ENCODE peak calls at places on chromosomes 12 and 14, in four cellular contexts. S is endothelial cell of umbilical vein, A is spleen, E is K562. W is an unnamed sample.

GRCh38 chr12:108825205-108825950 is 32.0 kb downstream of the SSH1 start:
- DNase-seq in S (no peak), A (no peak), E (no peak), W (no peak)

GRCh38 chr14:94571395-94571794 is 9.8 kb upstream of the SERPINA5 start:
- DNase-seq in S (no peak), A (no peak), E (no peak), W (no peak)

GRCh38 chr14:75993567-75994041 is 8.0 kb downstream of the IFT43 start:
- DNase-seq in S (no peak), A (no peak), E (no peak), W (no peak)

GRCh38 chr14:106691601-106692291 is 1165.4 kb downstream of the TMEM121 start:
- DNase-seq in S (no peak), A (peak; percentile 78), E (peak; percentile 15), W (peak; percentile 61)

GRCh38 chr14:25231006-25231405 is 181.1 kb upstream of the STXBP6 start:
- DNase-seq in S (peak; percentile 19), A (no peak), E (no peak), W (no peak)

GRCh38 chr12:96882862-96883261 is 24.2 kb upstream of the NEDD1 start:
- DNase-seq in S (peak; percentile 33), A (no peak), E (no peak), W (no peak)

GRCh38 chr12:10612110-10612509 is 1.3 kb downstream of the MAGOHB start:
- DNase-seq in S (no peak), A (peak; percentile 70), E (no peak), W (no peak)

GRCh38 chr12:32264995-32265394 is 134.4 kb upstream of the FGD4 start:
- DNase-seq in S (peak; percentile 86), A (no peak), E (no peak), W (no peak)

GRCh38 chr12:79168687-79169086 is 304.1 kb downstream of the SYT1 start:
- DNase-seq in S (no peak), A (no peak), E (no peak), W (no peak)

GRCh38 chr14:106268013-106268727 is 741.8 kb downstream of the TMEM121 start:
- DNase-seq in S (no peak), A (peak; percentile 87), E (peak; percentile 17), W (no peak)

GRCh38 chr12:105212431-105212830 is 23.5 kb downstream of the APPL2 start:
- DNase-seq in S (no peak), A (no peak), E (no peak), W (no peak)

GRCh38 chr12:122836027-122836921 is 1.0 kb downstream of the HIP1R start:
- DNase-seq in S (peak; percentile 73), A (peak; percentile 86), E (peak; percentile 52), W (no peak)

GRCh38 chr14:105275267-105275946 is 25.4 kb downstream of the BRF1 start:
- DNase-seq in S (no peak), A (no peak), E (no peak), W (no peak)

GRCh38 chr12:49018282-49019119 is at the start of gene PRKAG1:
- DNase-seq in S (peak; percentile 97), A (peak; percentile 99), E (peak; percentile 97), W (peak; percentile 98)

GRCh38 chr12:122079532-122080081 is 1.1 kb downstream of the MLXIP start:
- DNase-seq in S (peak; percentile 36), A (no peak), E (no peak), W (no peak)

GRCh38 chr14:51185180-51185579 is 54.9 kb upstream of the TMX1 start:
- DNase-seq in S (no peak), A (no peak), E (no peak), W (no peak)

GRCh38 chr14:24876009-24876690 is 173.8 kb downstream of the STXBP6 start:
- DNase-seq in S (no peak), A (no peak), E (no peak), W (no peak)

GRCh38 chr14:71586131-71586893 is 345.9 kb upstream of the RGS6 start:
- DNase-seq in S (no peak), A (no peak), E (no peak), W (no peak)

GRCh38 chr12:104182621-104183378 is 32.8 kb upstream of the TXNRD1 start:
- DNase-seq in S (no peak), A (no peak), E (no peak), W (no peak)

GRCh38 chr12:42935756-42936155 is 346.2 kb upstream of the PRICKLE1 start:
- DNase-seq in S (no peak), A (no peak), E (no peak), W (no peak)

GRCh38 chr12:112870267-112870980 is 36.3 kb upstream of the OAS1 start:
- DNase-seq in S (no peak), A (no peak), E (no peak), W (no peak)

GRCh38 chr14:68442828-68443460 is 349.9 kb downstream of the ZFP36L1 start:
- DNase-seq in S (no peak), A (no peak), E (no peak), W (no peak)

GRCh38 chr12:106071686-106072085 is 67.1 kb downstream of the NUAK1 start:
- DNase-seq in S (no peak), A (no peak), E (no peak), W (no peak)

GRCh38 chr12:74119811-74120362 is 417.7 kb upstream of the ATXN7L3B start:
- DNase-seq in S (no peak), A (no peak), E (no peak), W (no peak)

GRCh38 chr14:76926521-76927251 is 100.5 kb downstream of the LRRC74A start:
- DNase-seq in S (no peak), A (no peak), E (peak; percentile 29), W (no peak)

GRCh38 chr12:93803408-93803807 is 126.2 kb downstream of the CRADD start:
- DNase-seq in S (no peak), A (no peak), E (no peak), W (no peak)

GRCh38 chr12:71057330-71057729 is 100.5 kb downstream of the TSPAN8 start:
- DNase-seq in S (no peak), A (no peak), E (no peak), W (no peak)

GRCh38 chr12:109553471-109553870 is 19.8 kb downstream of the MMAB start:
- DNase-seq in S (no peak), A (no peak), E (no peak), W (no peak)

GRCh38 chr12:10615532-10615931 is 2.1 kb upstream of the MAGOHB start:
- DNase-seq in S (no peak), A (no peak), E (no peak), W (no peak)

GRCh38 chr14:58731465-58732330 is 93.9 kb downstream of the DACT1 start:
- DNase-seq in S (peak; percentile 76), A (no peak), E (no peak), W (no peak)

GRCh38 chr12:120290541-120291312 is 976 bp downstream of the RNU4-2 start:
- DNase-seq in S (peak; percentile 22), A (no peak), E (peak; percentile 30), W (no peak)

DNA sequence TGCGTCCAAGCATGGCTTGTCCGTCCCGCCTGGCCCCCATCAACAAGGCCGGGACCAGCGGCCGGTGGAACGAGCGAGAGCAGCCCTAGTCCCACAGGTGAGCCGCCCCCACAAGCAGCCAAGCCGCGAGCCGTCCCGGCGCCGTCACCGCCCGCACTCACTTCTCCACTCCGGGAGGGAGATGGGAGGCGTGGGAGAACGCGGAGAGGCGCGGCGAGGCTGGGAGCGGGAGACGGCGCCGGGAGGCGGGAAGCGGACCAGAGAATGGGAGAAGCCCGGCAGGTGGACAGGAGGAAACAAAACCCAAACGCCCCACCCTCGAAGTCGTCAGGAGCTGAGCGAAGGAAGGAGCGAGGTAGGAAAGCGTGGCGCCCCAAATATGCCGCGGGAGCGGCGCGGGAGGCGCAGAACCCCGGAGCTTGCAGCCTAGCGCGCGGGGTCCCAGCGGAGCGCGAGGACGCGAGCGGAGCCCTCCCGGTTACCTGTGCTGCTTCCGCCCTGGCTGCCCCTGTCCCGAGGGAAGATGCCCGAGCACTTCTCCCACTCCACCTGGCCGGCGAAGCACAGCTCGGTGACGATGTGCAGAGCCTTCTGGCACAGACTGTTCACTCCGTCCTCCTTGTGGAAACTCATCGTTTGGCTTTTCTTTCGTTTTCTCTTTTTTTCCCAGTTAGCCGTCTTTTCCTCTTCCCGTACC is 581 bp downstream of the SYT10 start:
- DNase-seq in S (no peak), A (peak; percentile 64), E (peak; percentile 42), W (peak; percentile 57)
- TF ChIP-seq POLR2AphosphoS5 in S (no peak), A (no peak), E (no peak), W (no peak)

GRCh38 chr14:61472025-61472672 is 150.8 kb downstream of the PRKCH start:
- DNase-seq in S (peak; percentile 96), A (peak; percentile 83), E (no peak), W (no peak)
- TF ChIP-seq POLR2A in S (no peak), A (no peak), E (no peak), W (no peak)

DNA sequence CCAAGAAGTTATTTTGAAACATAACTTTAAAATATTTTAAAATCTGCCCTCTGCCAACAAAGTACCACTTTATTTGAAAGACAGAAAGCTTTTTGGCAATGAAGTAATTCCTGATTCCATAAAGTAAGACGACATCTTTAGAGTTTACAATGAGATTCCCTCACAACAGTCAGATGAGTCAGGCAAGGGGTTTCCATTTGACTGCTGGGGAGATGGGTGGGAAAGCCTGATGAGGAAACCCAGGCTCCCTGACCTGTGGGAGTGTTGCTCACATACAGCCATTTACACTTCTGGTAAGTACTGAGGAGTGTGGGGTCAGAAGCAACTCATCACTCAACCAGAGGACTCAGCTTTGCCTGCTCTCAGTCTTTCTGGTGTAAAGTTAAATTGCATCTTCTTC is 10.2 kb downstream of the KITLG start:
- DNase-seq in S (peak; percentile 42), A (no peak), E (no peak), W (no peak)
- TF ChIP-seq POLR2AphosphoS5 in S (no peak), A (no peak), E (no peak), W (no peak)

GRCh38 chr14:21262410-21262809 is 6.8 kb downstream of the HNRNPC start:
- DNase-seq in S (no peak), A (no peak), E (no peak), W (no peak)
- TF ChIP-seq POLR2A in S (no peak), A (no peak), E (peak; percentile 4), W (no peak)

DNA sequence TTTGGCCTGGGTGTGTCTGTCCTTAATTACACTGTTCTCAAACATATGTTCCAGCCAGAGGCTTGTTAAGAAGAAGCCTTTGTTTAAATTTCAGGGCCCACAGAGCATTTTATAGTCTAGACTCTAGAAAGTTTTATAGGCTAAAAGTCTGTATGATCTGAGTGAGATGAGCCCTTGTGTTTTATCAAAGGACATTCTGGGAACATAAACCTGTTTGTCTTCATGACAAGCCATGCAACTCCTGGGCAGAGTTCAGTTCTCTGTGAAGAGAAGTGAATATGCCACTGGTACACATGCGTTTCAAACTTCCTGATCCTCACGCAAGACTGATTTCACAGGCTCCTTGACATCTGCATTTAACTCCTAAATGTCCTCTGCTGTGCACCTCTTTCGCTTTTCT is 4.6 kb upstream of the FAM234B start:
- DNase-seq in S (no peak), A (no peak), E (no peak), W (no peak)
- TF ChIP-seq POLR2AphosphoS5 in S (no peak), A (no peak), E (no peak), W (no peak)

GRCh38 chr12:53179694-53180269 is 740 bp upstream of the ZNF740 start:
- DNase-seq in S (no peak), A (no peak), E (peak; percentile 43), W (no peak)

GRCh38 chr12:53181935-53182334 is 1.2 kb upstream of the CSAD start:
- DNase-seq in S (no peak), A (no peak), E (peak; percentile 19), W (no peak)

GRCh38 chr12:53180270-53180930 is at the start of the genes CSAD and ZNF740:
- DNase-seq in S (peak; percentile 96), A (peak; percentile 100), E (peak; percentile 96), W (peak; percentile 98)

GRCh38 chr12:53182836-53183235 is 2.1 kb upstream of the CSAD start:
- DNase-seq in S (peak; percentile 26), A (no peak), E (peak; percentile 5), W (no peak)

GRCh38 chr12:53180931-53181645 is 363 bp upstream of the CSAD start:
- DNase-seq in S (peak; percentile 80), A (peak; percentile 95), E (peak; percentile 96), W (no peak)
- TF ChIP-seq POLR2A in S (peak; percentile 54), A (no peak), E (no peak), W (no peak)

GRCh38 chr12:55996715-55997534 is at the start of gene SUOX:
- DNase-seq in S (peak; percentile 98), A (peak; percentile 97), E (peak; percentile 99), W (peak; percentile 96)
- TF ChIP-seq POLR2AphosphoS5 in S (peak; percentile 41), A (peak; percentile 87), E (peak; percentile 65), W (peak; percentile 30)